ENCODE peak calls at places on chromosomes 1 and 21, in nine cellular contexts. One of them, this sample, is unnamed.
A peak's percentile ranks its signal among the peaks of the same experiment; 100 is the strongest.

GRCh38 chr1:240701412-240701811 is 89.5 kb upstream of the GREM2 start:
- DNase-seq in AG10803: peak; percentile 91
- DNase-seq in retinal pigment epithelial cell: peak; percentile 88
- DNase-seq in lower lobe of right lung: no peak
- DNase-seq in uterus: no peak
- DNase-seq in heart left ventricle: no peak
- DNase-seq in body of pancreas: no peak
- DNase-seq in fibroblast of lung: peak; percentile 82
- DNase-seq in K562: no peak
- DNase-seq in this sample: no peak

GRCh38 chr1:31750858-31751638 is 13.1 kb downstream of the ADGRB2 start:
- DNase-seq in heart left ventricle: no peak
- DNase-seq in uterus: no peak
- DNase-seq in retinal pigment epithelial cell: no peak
- DNase-seq in AG10803: peak; percentile 73
- DNase-seq in lower lobe of right lung: no peak
- DNase-seq in fibroblast of lung: peak; percentile 57
- DNase-seq in K562: no peak
- DNase-seq in body of pancreas: no peak
- DNase-seq in this sample: no peak

GRCh38 chr21:34771512-34772028 is 102.8 kb downstream of the CLIC6 start:
- DNase-seq in fibroblast of lung: peak; percentile 88
- DNase-seq in heart left ventricle: no peak
- DNase-seq in K562: no peak
- DNase-seq in uterus: no peak
- DNase-seq in body of pancreas: no peak
- DNase-seq in lower lobe of right lung: no peak
- DNase-seq in AG10803: peak; percentile 65
- DNase-seq in retinal pigment epithelial cell: no peak
- DNase-seq in this sample: peak; percentile 61

GRCh38 chr1:12386130-12386529 is 156.3 kb downstream of the VPS13D start:
- DNase-seq in lower lobe of right lung: no peak
- DNase-seq in AG10803: no peak
- DNase-seq in heart left ventricle: no peak
- DNase-seq in body of pancreas: peak; percentile 74
- DNase-seq in K562: no peak
- DNase-seq in retinal pigment epithelial cell: no peak
- DNase-seq in fibroblast of lung: no peak
- DNase-seq in uterus: no peak
- DNase-seq in this sample: peak; percentile 90

GRCh38 chr1:67836769-67837168 is 3.5 kb upstream of the GNG12 start:
- DNase-seq in heart left ventricle: no peak
- DNase-seq in AG10803: no peak
- DNase-seq in K562: no peak
- DNase-seq in retinal pigment epithelial cell: no peak
- DNase-seq in body of pancreas: no peak
- DNase-seq in uterus: no peak
- DNase-seq in lower lobe of right lung: no peak
- DNase-seq in fibroblast of lung: no peak
- DNase-seq in this sample: no peak

GRCh38 chr1:118918230-118918939 is 69.8 kb downstream of the TBX15 start:
- DNase-seq in uterus: no peak
- DNase-seq in retinal pigment epithelial cell: no peak
- DNase-seq in body of pancreas: no peak
- DNase-seq in K562: no peak
- DNase-seq in heart left ventricle: no peak
- DNase-seq in fibroblast of lung: no peak
- DNase-seq in AG10803: no peak
- DNase-seq in lower lobe of right lung: no peak
- DNase-seq in this sample: no peak

GRCh38 chr1:179826626-179827280 is 50.9 kb downstream of the TOR1AIP2 start:
- DNase-seq in fibroblast of lung: no peak
- DNase-seq in uterus: no peak
- DNase-seq in AG10803: no peak
- DNase-seq in lower lobe of right lung: no peak
- DNase-seq in K562: no peak
- DNase-seq in body of pancreas: no peak
- DNase-seq in heart left ventricle: no peak
- DNase-seq in retinal pigment epithelial cell: no peak
- DNase-seq in this sample: no peak

GRCh38 chr1:1212780-1213152 is 1.2 kb downstream of the TNFRSF4 start:
- DNase-seq in body of pancreas: no peak
- DNase-seq in AG10803: no peak
- DNase-seq in heart left ventricle: peak; percentile 74
- DNase-seq in fibroblast of lung: no peak
- DNase-seq in uterus: no peak
- DNase-seq in K562: no peak
- DNase-seq in lower lobe of right lung: peak; percentile 77
- DNase-seq in retinal pigment epithelial cell: no peak
- DNase-seq in this sample: no peak

GRCh38 chr1:231184891-231185290 is 23.0 kb downstream of the TRIM67 start:
- DNase-seq in lower lobe of right lung: no peak
- DNase-seq in fibroblast of lung: no peak
- DNase-seq in uterus: no peak
- DNase-seq in heart left ventricle: no peak
- DNase-seq in retinal pigment epithelial cell: no peak
- DNase-seq in AG10803: no peak
- DNase-seq in K562: no peak
- DNase-seq in body of pancreas: no peak
- DNase-seq in this sample: no peak

GRCh38 chr1:65001238-65001792 is 35.0 kb upstream of the JAK1 start:
- DNase-seq in heart left ventricle: peak; percentile 88
- DNase-seq in AG10803: peak; percentile 50
- DNase-seq in uterus: peak; percentile 72
- DNase-seq in retinal pigment epithelial cell: no peak
- DNase-seq in fibroblast of lung: peak; percentile 67
- DNase-seq in lower lobe of right lung: peak; percentile 82
- DNase-seq in K562: peak; percentile 68
- DNase-seq in body of pancreas: peak; percentile 44
- DNase-seq in this sample: no peak

GRCh38 chr21:36699026-36699545 is at the start of gene SIM2:
- DNase-seq in body of pancreas: no peak
- DNase-seq in AG10803: peak; percentile 53
- DNase-seq in lower lobe of right lung: no peak
- DNase-seq in heart left ventricle: no peak
- DNase-seq in retinal pigment epithelial cell: no peak
- DNase-seq in uterus: no peak
- DNase-seq in fibroblast of lung: no peak
- DNase-seq in K562: peak; percentile 50
- DNase-seq in this sample: no peak

GRCh38 chr1:226660410-226661182 is 78.5 kb downstream of the ITPKB start:
- DNase-seq in K562: no peak
- DNase-seq in retinal pigment epithelial cell: no peak
- DNase-seq in heart left ventricle: peak; percentile 74
- DNase-seq in lower lobe of right lung: no peak
- DNase-seq in uterus: peak; percentile 64
- DNase-seq in body of pancreas: no peak
- DNase-seq in AG10803: no peak
- DNase-seq in fibroblast of lung: no peak
- DNase-seq in this sample: no peak

GRCh38 chr1:156618853-156619581 is at the start of gene HAPLN2:
- DNase-seq in lower lobe of right lung: no peak
- DNase-seq in fibroblast of lung: no peak
- DNase-seq in K562: peak; percentile 40
- DNase-seq in heart left ventricle: no peak
- DNase-seq in body of pancreas: peak; percentile 39
- DNase-seq in AG10803: no peak
- DNase-seq in retinal pigment epithelial cell: no peak
- DNase-seq in uterus: no peak
- DNase-seq in this sample: no peak

GRCh38 chr1:58858344-58858673 is 74.5 kb upstream of the JUN start:
- DNase-seq in body of pancreas: no peak
- DNase-seq in heart left ventricle: no peak
- DNase-seq in fibroblast of lung: no peak
- DNase-seq in retinal pigment epithelial cell: no peak
- DNase-seq in uterus: no peak
- DNase-seq in AG10803: no peak
- DNase-seq in K562: no peak
- DNase-seq in lower lobe of right lung: no peak
- DNase-seq in this sample: peak; percentile 78

GRCh38 chr1:204959374-204959773 is 83.6 kb upstream of the CNTN2 start:
- DNase-seq in uterus: no peak
- DNase-seq in body of pancreas: no peak
- DNase-seq in heart left ventricle: peak; percentile 57
- DNase-seq in K562: no peak
- DNase-seq in lower lobe of right lung: no peak
- DNase-seq in fibroblast of lung: no peak
- DNase-seq in retinal pigment epithelial cell: no peak
- DNase-seq in AG10803: no peak
- DNase-seq in this sample: no peak

GRCh38 chr1:204958325-204959307 is 84.4 kb upstream of the CNTN2 start:
- DNase-seq in retinal pigment epithelial cell: no peak
- DNase-seq in heart left ventricle: no peak
- DNase-seq in fibroblast of lung: no peak
- DNase-seq in AG10803: no peak
- DNase-seq in uterus: no peak
- DNase-seq in body of pancreas: no peak
- DNase-seq in K562: no peak
- DNase-seq in lower lobe of right lung: no peak
- DNase-seq in this sample: no peak

GRCh38 chr1:204960306-204960984 is 82.6 kb upstream of the CNTN2 start:
- DNase-seq in uterus: no peak
- DNase-seq in retinal pigment epithelial cell: no peak
- DNase-seq in lower lobe of right lung: no peak
- DNase-seq in body of pancreas: no peak
- DNase-seq in AG10803: no peak
- DNase-seq in K562: no peak
- DNase-seq in fibroblast of lung: no peak
- DNase-seq in heart left ventricle: no peak
- DNase-seq in this sample: no peak

GRCh38 chr1:204961765-204962419 is 81.1 kb upstream of the CNTN2 start:
- DNase-seq in lower lobe of right lung: no peak
- DNase-seq in heart left ventricle: no peak
- DNase-seq in retinal pigment epithelial cell: no peak
- DNase-seq in body of pancreas: peak; percentile 43
- DNase-seq in AG10803: no peak
- DNase-seq in uterus: no peak
- DNase-seq in fibroblast of lung: no peak
- DNase-seq in K562: no peak
- DNase-seq in this sample: no peak

DNA sequence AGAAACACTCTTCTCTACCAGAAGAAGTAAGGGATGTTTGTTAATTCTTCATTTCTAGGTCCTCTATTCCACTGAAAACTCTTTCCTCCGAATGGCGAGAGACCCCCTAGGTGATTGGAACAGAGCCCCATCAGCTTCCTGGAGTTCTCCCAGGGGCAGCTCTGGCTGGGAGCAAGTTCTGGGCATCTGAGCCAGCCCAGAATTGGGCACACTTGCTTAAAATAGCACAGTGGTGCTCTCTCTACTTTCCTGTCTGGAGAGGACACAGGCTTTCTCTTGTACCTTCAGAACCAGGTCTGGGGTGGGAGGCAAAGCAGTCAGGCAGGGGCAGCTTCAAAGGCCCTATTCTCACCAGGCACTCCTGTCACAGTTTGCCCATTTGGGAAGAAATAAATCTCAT is 83.2 kb upstream of the CNTN2 start:
- DNase-seq in body of pancreas: no peak
- DNase-seq in uterus: no peak
- DNase-seq in AG10803: no peak
- DNase-seq in lower lobe of right lung: no peak
- DNase-seq in heart left ventricle: no peak
- DNase-seq in fibroblast of lung: no peak
- DNase-seq in K562: no peak
- DNase-seq in retinal pigment epithelial cell: no peak
- DNase-seq in this sample: no peak
- H3K4me3 ChIP-seq in body of pancreas: no peak overlapping the region
- H3K4me3 ChIP-seq in uterus: no peak overlapping the region
- H3K4me3 ChIP-seq in AG10803: no peak overlapping the region
- H3K4me3 ChIP-seq in lower lobe of right lung: no peak overlapping the region
- H3K4me3 ChIP-seq in heart left ventricle: no peak overlapping the region
- H3K4me3 ChIP-seq in fibroblast of lung: no peak overlapping the region
- H3K4me3 ChIP-seq in K562: no peak overlapping the region
- H3K4me3 ChIP-seq in retinal pigment epithelial cell: no peak overlapping the region
- H3K4me3 ChIP-seq in this sample: no peak overlapping the region

GRCh38 chr1:219322766-219323165 is 149.1 kb downstream of the LYPLAL1 start:
- DNase-seq in K562: no peak
- DNase-seq in AG10803: no peak
- DNase-seq in retinal pigment epithelial cell: no peak
- DNase-seq in uterus: no peak
- DNase-seq in fibroblast of lung: peak; percentile 40
- DNase-seq in body of pancreas: no peak
- DNase-seq in heart left ventricle: no peak
- DNase-seq in lower lobe of right lung: no peak
- DNase-seq in this sample: no peak

GRCh38 chr1:219324629-219325367 is 151.1 kb downstream of the LYPLAL1 start:
- DNase-seq in heart left ventricle: no peak
- DNase-seq in retinal pigment epithelial cell: peak; percentile 82
- DNase-seq in body of pancreas: no peak
- DNase-seq in AG10803: peak; percentile 87
- DNase-seq in uterus: no peak
- DNase-seq in fibroblast of lung: peak; percentile 94
- DNase-seq in lower lobe of right lung: no peak
- DNase-seq in K562: no peak
- DNase-seq in this sample: peak; percentile 61

GRCh38 chr1:219325368-219325742 is 151.7 kb downstream of the LYPLAL1 start:
- DNase-seq in K562: no peak
- DNase-seq in uterus: no peak
- DNase-seq in retinal pigment epithelial cell: no peak
- DNase-seq in fibroblast of lung: no peak
- DNase-seq in body of pancreas: no peak
- DNase-seq in AG10803: no peak
- DNase-seq in lower lobe of right lung: no peak
- DNase-seq in heart left ventricle: no peak
- DNase-seq in this sample: no peak

GRCh38 chr1:219324171-219324570 is 150.5 kb downstream of the LYPLAL1 start:
- DNase-seq in lower lobe of right lung: no peak
- DNase-seq in heart left ventricle: no peak
- DNase-seq in body of pancreas: no peak
- DNase-seq in fibroblast of lung: peak; percentile 7
- DNase-seq in retinal pigment epithelial cell: no peak
- DNase-seq in K562: no peak
- DNase-seq in uterus: no peak
- DNase-seq in AG10803: no peak
- DNase-seq in this sample: no peak

GRCh38 chr1:219323426-219323825 is 149.7 kb downstream of the LYPLAL1 start:
- DNase-seq in retinal pigment epithelial cell: no peak
- DNase-seq in AG10803: no peak
- DNase-seq in body of pancreas: no peak
- DNase-seq in lower lobe of right lung: no peak
- DNase-seq in K562: no peak
- DNase-seq in heart left ventricle: no peak
- DNase-seq in fibroblast of lung: peak; percentile 71
- DNase-seq in uterus: no peak
- DNase-seq in this sample: no peak
- TF ChIP-seq CTCF in retinal pigment epithelial cell: no peak
- TF ChIP-seq CTCF in AG10803: no peak
- TF ChIP-seq CTCF in body of pancreas: no peak
- TF ChIP-seq CTCF in lower lobe of right lung: no peak
- TF ChIP-seq CTCF in K562: no peak
- TF ChIP-seq CTCF in heart left ventricle: no peak
- TF ChIP-seq CTCF in fibroblast of lung: no peak
- TF ChIP-seq CTCF in uterus: no peak
- TF ChIP-seq CTCF in this sample: no peak

GRCh38 chr1:158998781-158999161 is 10.9 kb upstream of the IFI16 start:
- DNase-seq in heart left ventricle: no peak
- DNase-seq in AG10803: peak; percentile 65
- DNase-seq in K562: peak; percentile 56
- DNase-seq in lower lobe of right lung: peak; percentile 58
- DNase-seq in uterus: peak; percentile 62
- DNase-seq in body of pancreas: peak; percentile 39
- DNase-seq in retinal pigment epithelial cell: no peak
- DNase-seq in fibroblast of lung: peak; percentile 79
- DNase-seq in this sample: no peak
- H3K4me3 ChIP-seq in heart left ventricle: peak overlapping the region; percentile 61
- H3K4me3 ChIP-seq in AG10803: peak overlapping the region; percentile 78
- H3K4me3 ChIP-seq in K562: no peak overlapping the region
- H3K4me3 ChIP-seq in lower lobe of right lung: peak overlapping the region; percentile 51
- H3K4me3 ChIP-seq in uterus: peak overlapping the region; percentile 49
- H3K4me3 ChIP-seq in body of pancreas: no peak overlapping the region
- H3K4me3 ChIP-seq in retinal pigment epithelial cell: peak overlapping the region; percentile 68
- H3K4me3 ChIP-seq in fibroblast of lung: peak overlapping the region; percentile 74
- H3K4me3 ChIP-seq in this sample: peak overlapping the region; percentile 63

GRCh38 chr1:220685879-220686278 is 4.3 kb upstream of the C1orf115 start:
- DNase-seq in fibroblast of lung: no peak
- DNase-seq in uterus: no peak
- DNase-seq in K562: no peak
- DNase-seq in body of pancreas: no peak
- DNase-seq in retinal pigment epithelial cell: no peak
- DNase-seq in heart left ventricle: no peak
- DNase-seq in AG10803: no peak
- DNase-seq in lower lobe of right lung: no peak
- DNase-seq in this sample: no peak
- TF ChIP-seq CTCF in fibroblast of lung: no peak
- TF ChIP-seq CTCF in uterus: no peak
- TF ChIP-seq CTCF in K562: no peak
- TF ChIP-seq CTCF in body of pancreas: no peak
- TF ChIP-seq CTCF in retinal pigment epithelial cell: peak; percentile 4
- TF ChIP-seq CTCF in heart left ventricle: no peak
- TF ChIP-seq CTCF in AG10803: no peak
- TF ChIP-seq CTCF in lower lobe of right lung: no peak
- TF ChIP-seq CTCF in this sample: peak; percentile 16

This sample was measured in epithelial cell of proximal tubule.